ENCODE peak calls at places on chromosomes 1 and 21, in eight cellular contexts. One of them, this sample, is unnamed.

GRCh38 chr1:246875041-246876026 is 56.4 kb downstream of the AHCTF1 start:
- DNase-seq in NCI-H774: no peak
- DNase-seq in Right ventricle myocardium superior: no peak
- DNase-seq in activated naive CD8-positive, alpha-beta T cell treated with anti-CD3 and anti-CD28 coated beads for 36 hours: peak; percentile 4
- DNase-seq in left ventricle myocardium superior: no peak
- DNase-seq in hippocampal formation: no peak
- DNase-seq in stimulated activated naive CD4-positive, alpha-beta T cell: no peak
- DNase-seq in AG04450: peak; percentile 54
- DNase-seq in this sample: peak; percentile 19

GRCh38 chr1:12478612-12478985 is 139.4 kb downstream of the DHRS3 start:
- DNase-seq in left ventricle myocardium superior: no peak
- DNase-seq in NCI-H774: no peak
- DNase-seq in Right ventricle myocardium superior: no peak
- DNase-seq in stimulated activated naive CD4-positive, alpha-beta T cell: no peak
- DNase-seq in AG04450: no peak
- DNase-seq in activated naive CD8-positive, alpha-beta T cell treated with anti-CD3 and anti-CD28 coated beads for 36 hours: no peak
- DNase-seq in hippocampal formation: no peak
- DNase-seq in this sample: peak; percentile 20

GRCh38 chr1:45141247-45142003 is 65.0 kb downstream of the ZSWIM5 start:
- DNase-seq in AG04450: no peak
- DNase-seq in left ventricle myocardium superior: no peak
- DNase-seq in NCI-H774: no peak
- DNase-seq in hippocampal formation: no peak
- DNase-seq in Right ventricle myocardium superior: no peak
- DNase-seq in stimulated activated naive CD4-positive, alpha-beta T cell: no peak
- DNase-seq in activated naive CD8-positive, alpha-beta T cell treated with anti-CD3 and anti-CD28 coated beads for 36 hours: no peak
- DNase-seq in this sample: no peak

GRCh38 chr1:245247791-245248789 is 93.3 kb downstream of the KIF26B start:
- DNase-seq in left ventricle myocardium superior: no peak
- DNase-seq in stimulated activated naive CD4-positive, alpha-beta T cell: no peak
- DNase-seq in NCI-H774: no peak
- DNase-seq in AG04450: no peak
- DNase-seq in Right ventricle myocardium superior: no peak
- DNase-seq in activated naive CD8-positive, alpha-beta T cell treated with anti-CD3 and anti-CD28 coated beads for 36 hours: no peak
- DNase-seq in hippocampal formation: no peak
- DNase-seq in this sample: no peak

GRCh38 chr1:193062698-193063463 is 3.5 kb downstream of the RO60 start:
- DNase-seq in NCI-H774: no peak
- DNase-seq in AG04450: no peak
- DNase-seq in stimulated activated naive CD4-positive, alpha-beta T cell: no peak
- DNase-seq in left ventricle myocardium superior: no peak
- DNase-seq in activated naive CD8-positive, alpha-beta T cell treated with anti-CD3 and anti-CD28 coated beads for 36 hours: no peak
- DNase-seq in hippocampal formation: no peak
- DNase-seq in Right ventricle myocardium superior: no peak
- DNase-seq in this sample: no peak

GRCh38 chr1:223714849-223715709 is 2.7 kb downstream of the CAPN2 start:
- DNase-seq in Right ventricle myocardium superior: no peak
- DNase-seq in left ventricle myocardium superior: no peak
- DNase-seq in AG04450: no peak
- DNase-seq in stimulated activated naive CD4-positive, alpha-beta T cell: no peak
- DNase-seq in activated naive CD8-positive, alpha-beta T cell treated with anti-CD3 and anti-CD28 coated beads for 36 hours: no peak
- DNase-seq in NCI-H774: no peak
- DNase-seq in hippocampal formation: no peak
- DNase-seq in this sample: no peak

GRCh38 chr1:3539707-3540425 is 71.4 kb downstream of the MEGF6 start:
- DNase-seq in hippocampal formation: no peak
- DNase-seq in AG04450: no peak
- DNase-seq in left ventricle myocardium superior: peak; percentile 48
- DNase-seq in Right ventricle myocardium superior: no peak
- DNase-seq in stimulated activated naive CD4-positive, alpha-beta T cell: no peak
- DNase-seq in activated naive CD8-positive, alpha-beta T cell treated with anti-CD3 and anti-CD28 coated beads for 36 hours: no peak
- DNase-seq in NCI-H774: no peak
- DNase-seq in this sample: no peak

GRCh38 chr1:221274373-221274772 is 395.1 kb downstream of the HLX start:
- DNase-seq in AG04450: no peak
- DNase-seq in activated naive CD8-positive, alpha-beta T cell treated with anti-CD3 and anti-CD28 coated beads for 36 hours: no peak
- DNase-seq in NCI-H774: peak; percentile 38
- DNase-seq in stimulated activated naive CD4-positive, alpha-beta T cell: no peak
- DNase-seq in left ventricle myocardium superior: no peak
- DNase-seq in hippocampal formation: no peak
- DNase-seq in Right ventricle myocardium superior: no peak
- DNase-seq in this sample: no peak

GRCh38 chr1:234968470-234968869 is 160.2 kb downstream of the TOMM20 start:
- DNase-seq in hippocampal formation: no peak
- DNase-seq in AG04450: no peak
- DNase-seq in Right ventricle myocardium superior: no peak
- DNase-seq in activated naive CD8-positive, alpha-beta T cell treated with anti-CD3 and anti-CD28 coated beads for 36 hours: no peak
- DNase-seq in left ventricle myocardium superior: no peak
- DNase-seq in stimulated activated naive CD4-positive, alpha-beta T cell: no peak
- DNase-seq in NCI-H774: no peak
- DNase-seq in this sample: no peak

GRCh38 chr1:83856381-83856780 is 142.6 kb downstream of the TTLL7 start:
- DNase-seq in stimulated activated naive CD4-positive, alpha-beta T cell: no peak
- DNase-seq in left ventricle myocardium superior: no peak
- DNase-seq in NCI-H774: no peak
- DNase-seq in AG04450: no peak
- DNase-seq in activated naive CD8-positive, alpha-beta T cell treated with anti-CD3 and anti-CD28 coated beads for 36 hours: no peak
- DNase-seq in hippocampal formation: no peak
- DNase-seq in Right ventricle myocardium superior: no peak
- DNase-seq in this sample: no peak

GRCh38 chr1:113246929-113247328 is 143.4 kb upstream of the MAGI3 start:
- DNase-seq in NCI-H774: no peak
- DNase-seq in Right ventricle myocardium superior: no peak
- DNase-seq in stimulated activated naive CD4-positive, alpha-beta T cell: no peak
- DNase-seq in activated naive CD8-positive, alpha-beta T cell treated with anti-CD3 and anti-CD28 coated beads for 36 hours: no peak
- DNase-seq in AG04450: no peak
- DNase-seq in left ventricle myocardium superior: no peak
- DNase-seq in hippocampal formation: no peak
- DNase-seq in this sample: no peak

GRCh38 chr1:234120327-234120944 is 216.0 kb downstream of the SLC35F3 start:
- DNase-seq in AG04450: no peak
- DNase-seq in NCI-H774: no peak
- DNase-seq in activated naive CD8-positive, alpha-beta T cell treated with anti-CD3 and anti-CD28 coated beads for 36 hours: no peak
- DNase-seq in hippocampal formation: no peak
- DNase-seq in left ventricle myocardium superior: no peak
- DNase-seq in stimulated activated naive CD4-positive, alpha-beta T cell: no peak
- DNase-seq in Right ventricle myocardium superior: no peak
- DNase-seq in this sample: no peak

GRCh38 chr21:21968810-21969588 is 970.8 kb downstream of the NCAM2 start:
- DNase-seq in stimulated activated naive CD4-positive, alpha-beta T cell: no peak
- DNase-seq in activated naive CD8-positive, alpha-beta T cell treated with anti-CD3 and anti-CD28 coated beads for 36 hours: no peak
- DNase-seq in AG04450: no peak
- DNase-seq in hippocampal formation: no peak
- DNase-seq in NCI-H774: no peak
- DNase-seq in Right ventricle myocardium superior: no peak
- DNase-seq in left ventricle myocardium superior: no peak
- DNase-seq in this sample: no peak

GRCh38 chr1:90940746-90941145 is 81.1 kb downstream of the ZNF644 start:
- DNase-seq in AG04450: no peak
- DNase-seq in Right ventricle myocardium superior: no peak
- DNase-seq in activated naive CD8-positive, alpha-beta T cell treated with anti-CD3 and anti-CD28 coated beads for 36 hours: no peak
- DNase-seq in hippocampal formation: no peak
- DNase-seq in left ventricle myocardium superior: no peak
- DNase-seq in stimulated activated naive CD4-positive, alpha-beta T cell: no peak
- DNase-seq in NCI-H774: no peak
- DNase-seq in this sample: no peak

GRCh38 chr1:35886606-35887431 is 3.8 kb downstream of the AGO1 start:
- DNase-seq in Right ventricle myocardium superior: no peak
- DNase-seq in NCI-H774: peak; percentile 8
- DNase-seq in AG04450: no peak
- DNase-seq in hippocampal formation: no peak
- DNase-seq in activated naive CD8-positive, alpha-beta T cell treated with anti-CD3 and anti-CD28 coated beads for 36 hours: no peak
- DNase-seq in stimulated activated naive CD4-positive, alpha-beta T cell: no peak
- DNase-seq in left ventricle myocardium superior: no peak
- DNase-seq in this sample: no peak

GRCh38 chr1:237386362-237387143 is 344.6 kb downstream of the RYR2 start:
- DNase-seq in AG04450: no peak
- DNase-seq in activated naive CD8-positive, alpha-beta T cell treated with anti-CD3 and anti-CD28 coated beads for 36 hours: no peak
- DNase-seq in NCI-H774: no peak
- DNase-seq in hippocampal formation: no peak
- DNase-seq in Right ventricle myocardium superior: no peak
- DNase-seq in stimulated activated naive CD4-positive, alpha-beta T cell: no peak
- DNase-seq in left ventricle myocardium superior: no peak
- DNase-seq in this sample: no peak

GRCh38 chr1:42732126-42732680 is 7.8 kb downstream of the CLDN19 start:
- DNase-seq in left ventricle myocardium superior: no peak
- DNase-seq in stimulated activated naive CD4-positive, alpha-beta T cell: no peak
- DNase-seq in Right ventricle myocardium superior: no peak
- DNase-seq in hippocampal formation: no peak
- DNase-seq in activated naive CD8-positive, alpha-beta T cell treated with anti-CD3 and anti-CD28 coated beads for 36 hours: no peak
- DNase-seq in AG04450: no peak
- DNase-seq in NCI-H774: no peak
- DNase-seq in this sample: no peak

GRCh38 chr1:224697888-224698450 is 81.9 kb downstream of the CNIH3 start:
- DNase-seq in left ventricle myocardium superior: no peak
- DNase-seq in stimulated activated naive CD4-positive, alpha-beta T cell: no peak
- DNase-seq in Right ventricle myocardium superior: no peak
- DNase-seq in hippocampal formation: no peak
- DNase-seq in activated naive CD8-positive, alpha-beta T cell treated with anti-CD3 and anti-CD28 coated beads for 36 hours: no peak
- DNase-seq in NCI-H774: no peak
- DNase-seq in AG04450: no peak
- DNase-seq in this sample: no peak

GRCh38 chr1:241413386-241413785 is 56.4 kb upstream of the RGS7 start:
- DNase-seq in NCI-H774: no peak
- DNase-seq in stimulated activated naive CD4-positive, alpha-beta T cell: no peak
- DNase-seq in AG04450: peak; percentile 52
- DNase-seq in left ventricle myocardium superior: no peak
- DNase-seq in hippocampal formation: no peak
- DNase-seq in activated naive CD8-positive, alpha-beta T cell treated with anti-CD3 and anti-CD28 coated beads for 36 hours: no peak
- DNase-seq in Right ventricle myocardium superior: no peak
- DNase-seq in this sample: peak; percentile 12

GRCh38 chr1:108154323-108154722 is 45.8 kb downstream of the SLC25A24 start:
- DNase-seq in NCI-H774: no peak
- DNase-seq in activated naive CD8-positive, alpha-beta T cell treated with anti-CD3 and anti-CD28 coated beads for 36 hours: no peak
- DNase-seq in Right ventricle myocardium superior: no peak
- DNase-seq in left ventricle myocardium superior: no peak
- DNase-seq in hippocampal formation: no peak
- DNase-seq in AG04450: no peak
- DNase-seq in stimulated activated naive CD4-positive, alpha-beta T cell: no peak
- DNase-seq in this sample: no peak

GRCh38 chr1:77859248-77859647 is 29.2 kb upstream of the NEXN start:
- DNase-seq in stimulated activated naive CD4-positive, alpha-beta T cell: no peak
- DNase-seq in NCI-H774: no peak
- DNase-seq in hippocampal formation: no peak
- DNase-seq in AG04450: no peak
- DNase-seq in Right ventricle myocardium superior: no peak
- DNase-seq in left ventricle myocardium superior: no peak
- DNase-seq in activated naive CD8-positive, alpha-beta T cell treated with anti-CD3 and anti-CD28 coated beads for 36 hours: no peak
- DNase-seq in this sample: no peak

GRCh38 chr1:159800177-159800935 is 1.8 kb upstream of the FCRL6 start:
- DNase-seq in hippocampal formation: no peak
- DNase-seq in AG04450: no peak
- DNase-seq in stimulated activated naive CD4-positive, alpha-beta T cell: no peak
- DNase-seq in left ventricle myocardium superior: no peak
- DNase-seq in activated naive CD8-positive, alpha-beta T cell treated with anti-CD3 and anti-CD28 coated beads for 36 hours: peak; percentile 21
- DNase-seq in Right ventricle myocardium superior: no peak
- DNase-seq in NCI-H774: no peak
- DNase-seq in this sample: peak; percentile 28

GRCh38 chr1:216466162-216466801 is 43.0 kb upstream of the USH2A start:
- DNase-seq in AG04450: no peak
- DNase-seq in stimulated activated naive CD4-positive, alpha-beta T cell: no peak
- DNase-seq in activated naive CD8-positive, alpha-beta T cell treated with anti-CD3 and anti-CD28 coated beads for 36 hours: no peak
- DNase-seq in left ventricle myocardium superior: no peak
- DNase-seq in hippocampal formation: no peak
- DNase-seq in Right ventricle myocardium superior: no peak
- DNase-seq in NCI-H774: no peak
- DNase-seq in this sample: no peak

GRCh38 chr1:115429884-115430283 is 91.8 kb upstream of the NGF start:
- DNase-seq in AG04450: no peak
- DNase-seq in NCI-H774: no peak
- DNase-seq in activated naive CD8-positive, alpha-beta T cell treated with anti-CD3 and anti-CD28 coated beads for 36 hours: no peak
- DNase-seq in left ventricle myocardium superior: no peak
- DNase-seq in hippocampal formation: no peak
- DNase-seq in Right ventricle myocardium superior: no peak
- DNase-seq in stimulated activated naive CD4-positive, alpha-beta T cell: no peak
- DNase-seq in this sample: no peak

GRCh38 chr1:214187152-214187900 is 93.6 kb upstream of the SMYD2 start:
- DNase-seq in activated naive CD8-positive, alpha-beta T cell treated with anti-CD3 and anti-CD28 coated beads for 36 hours: no peak
- DNase-seq in hippocampal formation: no peak
- DNase-seq in NCI-H774: no peak
- DNase-seq in stimulated activated naive CD4-positive, alpha-beta T cell: no peak
- DNase-seq in AG04450: no peak
- DNase-seq in left ventricle myocardium superior: peak; percentile 31
- DNase-seq in Right ventricle myocardium superior: peak; percentile 36
- DNase-seq in this sample: no peak

GRCh38 chr1:10663668-10664035 is 132.8 kb downstream of the CASZ1 start:
- DNase-seq in hippocampal formation: peak; percentile 21
- DNase-seq in AG04450: no peak
- DNase-seq in NCI-H774: no peak
- DNase-seq in left ventricle myocardium superior: peak; percentile 83
- DNase-seq in stimulated activated naive CD4-positive, alpha-beta T cell: no peak
- DNase-seq in activated naive CD8-positive, alpha-beta T cell treated with anti-CD3 and anti-CD28 coated beads for 36 hours: no peak
- DNase-seq in Right ventricle myocardium superior: peak; percentile 78
- DNase-seq in this sample: no peak